ENCODE peak calls at places on chromosomes 13 and 19, in four cellular contexts. S is AG10803, G is HS-27A, J is EH. E is an unnamed sample.

GRCh38 chr13:40517486-40518311 is 148.7 kb downstream of the FOXO1 start:
- DNase-seq in S (no peak), G (no peak), J (no peak), E (no peak)

GRCh38 chr19:14097532-14098151 is 7.1 kb upstream of the SAMD1 start:
- DNase-seq in S (no peak), G (no peak), J (no peak), E (no peak)

GRCh38 chr19:37932985-37933953 is 26.3 kb downstream of the SIPA1L3 start:
- DNase-seq in S (peak; percentile 35), G (no peak), J (peak; percentile 68), E (peak; percentile 36)

GRCh38 chr19:16208847-16209246 is 11.1 kb downstream of the AP1M1 start:
- DNase-seq in S (no peak), G (no peak), J (no peak), E (no peak)

GRCh38 chr19:40252395-40252794 is 25.9 kb upstream of the CCNP start:
- DNase-seq in S (no peak), G (no peak), J (no peak), E (no peak)

GRCh38 chr19:31139871-31140505 is 209.2 kb downstream of the TSHZ3 start:
- DNase-seq in S (peak; percentile 86), G (peak; percentile 68), J (peak; percentile 91), E (peak; percentile 66)

GRCh38 chr13:75079226-75079625 is 402.7 kb downstream of the TBC1D4 start:
- DNase-seq in S (no peak), G (no peak), J (peak; percentile 3), E (no peak)

GRCh38 chr13:45257638-45258338 is 56.9 kb upstream of the KCTD4 start:
- DNase-seq in S (peak; percentile 47), G (no peak), J (peak; percentile 74), E (peak; percentile 48)

GRCh38 chr13:31848621-31849020 is 109.3 kb downstream of the RXFP2 start:
- DNase-seq in S (no peak), G (no peak), J (no peak), E (no peak)

GRCh38 chr13:97429681-97430081 is 4.3 kb upstream of the RAP2A start:
- DNase-seq in S (peak; percentile 72), G (no peak), J (peak; percentile 57), E (peak; percentile 55)

E was measured in GM03348.